ENCODE peak calls at places on chromosome 4, in nine cellular contexts. One of them, this sample, is unnamed.

GRCh38 chr4:532588-533317 is 33.7 kb downstream of the PIGG start:
- DNase-seq in T-helper 17 cell: no peak
- DNase-seq in PC-9: no peak
- DNase-seq in activated naive CD4-positive, alpha-beta T cell treated with anti-CD3 and anti-CD28 coated beads, Interleukin-2, amount 50 U/mL, for 16 hours: no peak
- DNase-seq in AG08396: peak
- DNase-seq in smooth muscle cell of the brain vasculature: no peak
- DNase-seq in uterus: no peak
- DNase-seq in stimulated activated CD4-positive, alpha-beta T cell treated with anti-CD3 and anti-CD28 coated beads, Interleukin-1b, Interleukin-23, amount 100 ng/mL, for 48 hours: peak
- DNase-seq in SK-N-DZ: peak
- DNase-seq in this sample: no peak

GRCh38 chr4:17866790-17867189 is 56.0 kb downstream of the NCAPG start:
- DNase-seq in T-helper 17 cell: no peak
- DNase-seq in SK-N-DZ: no peak
- DNase-seq in stimulated activated CD4-positive, alpha-beta T cell treated with anti-CD3 and anti-CD28 coated beads, Interleukin-1b, Interleukin-23, amount 100 ng/mL, for 48 hours: no peak
- DNase-seq in uterus: no peak
- DNase-seq in AG08396: no peak
- DNase-seq in activated naive CD4-positive, alpha-beta T cell treated with anti-CD3 and anti-CD28 coated beads, Interleukin-2, amount 50 U/mL, for 16 hours: no peak
- DNase-seq in PC-9: no peak
- DNase-seq in smooth muscle cell of the brain vasculature: no peak
- DNase-seq in this sample: no peak

GRCh38 chr4:113270520-113271319 is 221.3 kb downstream of the ANK2 start:
- DNase-seq in SK-N-DZ: no peak
- DNase-seq in smooth muscle cell of the brain vasculature: no peak
- DNase-seq in AG08396: no peak
- DNase-seq in activated naive CD4-positive, alpha-beta T cell treated with anti-CD3 and anti-CD28 coated beads, Interleukin-2, amount 50 U/mL, for 16 hours: no peak
- DNase-seq in PC-9: no peak
- DNase-seq in stimulated activated CD4-positive, alpha-beta T cell treated with anti-CD3 and anti-CD28 coated beads, Interleukin-1b, Interleukin-23, amount 100 ng/mL, for 48 hours: no peak
- DNase-seq in T-helper 17 cell: no peak
- DNase-seq in uterus: no peak
- DNase-seq in this sample: no peak

GRCh38 chr4:2313366-2313765 is 51.5 kb upstream of the MXD4 start:
- DNase-seq in activated naive CD4-positive, alpha-beta T cell treated with anti-CD3 and anti-CD28 coated beads, Interleukin-2, amount 50 U/mL, for 16 hours: no peak
- DNase-seq in SK-N-DZ: no peak
- DNase-seq in uterus: no peak
- DNase-seq in PC-9: no peak
- DNase-seq in smooth muscle cell of the brain vasculature: no peak
- DNase-seq in AG08396: no peak
- DNase-seq in stimulated activated CD4-positive, alpha-beta T cell treated with anti-CD3 and anti-CD28 coated beads, Interleukin-1b, Interleukin-23, amount 100 ng/mL, for 48 hours: no peak
- DNase-seq in T-helper 17 cell: no peak
- DNase-seq in this sample: no peak

GRCh38 chr4:187179086-187180070 is 455.7 kb upstream of the FAT1 start:
- DNase-seq in PC-9: no peak
- DNase-seq in activated naive CD4-positive, alpha-beta T cell treated with anti-CD3 and anti-CD28 coated beads, Interleukin-2, amount 50 U/mL, for 16 hours: no peak
- DNase-seq in uterus: no peak
- DNase-seq in stimulated activated CD4-positive, alpha-beta T cell treated with anti-CD3 and anti-CD28 coated beads, Interleukin-1b, Interleukin-23, amount 100 ng/mL, for 48 hours: no peak
- DNase-seq in SK-N-DZ: no peak
- DNase-seq in smooth muscle cell of the brain vasculature: no peak
- DNase-seq in AG08396: no peak
- DNase-seq in T-helper 17 cell: no peak
- DNase-seq in this sample: no peak

GRCh38 chr4:8201341-8201781 is 2.3 kb downstream of the SH3TC1 start:
- DNase-seq in stimulated activated CD4-positive, alpha-beta T cell treated with anti-CD3 and anti-CD28 coated beads, Interleukin-1b, Interleukin-23, amount 100 ng/mL, for 48 hours: peak
- DNase-seq in AG08396: no peak
- DNase-seq in SK-N-DZ: no peak
- DNase-seq in activated naive CD4-positive, alpha-beta T cell treated with anti-CD3 and anti-CD28 coated beads, Interleukin-2, amount 50 U/mL, for 16 hours: peak
- DNase-seq in PC-9: no peak
- DNase-seq in uterus: no peak
- DNase-seq in T-helper 17 cell: no peak
- DNase-seq in smooth muscle cell of the brain vasculature: no peak
- DNase-seq in this sample: no peak

GRCh38 chr4:11724731-11725130 is 296.0 kb upstream of the HS3ST1 start:
- DNase-seq in T-helper 17 cell: no peak
- DNase-seq in PC-9: peak
- DNase-seq in stimulated activated CD4-positive, alpha-beta T cell treated with anti-CD3 and anti-CD28 coated beads, Interleukin-1b, Interleukin-23, amount 100 ng/mL, for 48 hours: no peak
- DNase-seq in activated naive CD4-positive, alpha-beta T cell treated with anti-CD3 and anti-CD28 coated beads, Interleukin-2, amount 50 U/mL, for 16 hours: no peak
- DNase-seq in SK-N-DZ: no peak
- DNase-seq in smooth muscle cell of the brain vasculature: no peak
- DNase-seq in AG08396: no peak
- DNase-seq in uterus: no peak
- DNase-seq in this sample: no peak

GRCh38 chr4:182917182-182918043 is at the start of gene DCTD:
- DNase-seq in SK-N-DZ: peak
- DNase-seq in activated naive CD4-positive, alpha-beta T cell treated with anti-CD3 and anti-CD28 coated beads, Interleukin-2, amount 50 U/mL, for 16 hours: peak
- DNase-seq in smooth muscle cell of the brain vasculature: no peak
- DNase-seq in T-helper 17 cell: peak
- DNase-seq in PC-9: no peak
- DNase-seq in stimulated activated CD4-positive, alpha-beta T cell treated with anti-CD3 and anti-CD28 coated beads, Interleukin-1b, Interleukin-23, amount 100 ng/mL, for 48 hours: peak
- DNase-seq in AG08396: peak
- DNase-seq in uterus: peak
- DNase-seq in this sample: peak

GRCh38 chr4:183875251-183875825 is 29.8 kb upstream of the STOX2 start:
- DNase-seq in SK-N-DZ: no peak
- DNase-seq in stimulated activated CD4-positive, alpha-beta T cell treated with anti-CD3 and anti-CD28 coated beads, Interleukin-1b, Interleukin-23, amount 100 ng/mL, for 48 hours: no peak
- DNase-seq in uterus: no peak
- DNase-seq in activated naive CD4-positive, alpha-beta T cell treated with anti-CD3 and anti-CD28 coated beads, Interleukin-2, amount 50 U/mL, for 16 hours: no peak
- DNase-seq in smooth muscle cell of the brain vasculature: no peak
- DNase-seq in T-helper 17 cell: no peak
- DNase-seq in PC-9: no peak
- DNase-seq in AG08396: no peak
- DNase-seq in this sample: no peak

GRCh38 chr4:116361782-116362181 is 723.6 kb downstream of the TRAM1L1 start:
- DNase-seq in AG08396: no peak
- DNase-seq in PC-9: no peak
- DNase-seq in smooth muscle cell of the brain vasculature: no peak
- DNase-seq in stimulated activated CD4-positive, alpha-beta T cell treated with anti-CD3 and anti-CD28 coated beads, Interleukin-1b, Interleukin-23, amount 100 ng/mL, for 48 hours: no peak
- DNase-seq in SK-N-DZ: peak
- DNase-seq in T-helper 17 cell: no peak
- DNase-seq in uterus: no peak
- DNase-seq in activated naive CD4-positive, alpha-beta T cell treated with anti-CD3 and anti-CD28 coated beads, Interleukin-2, amount 50 U/mL, for 16 hours: no peak
- DNase-seq in this sample: no peak

GRCh38 chr4:154073107-154073817 is 284.4 kb upstream of the SFRP2 start:
- DNase-seq in uterus: no peak
- DNase-seq in SK-N-DZ: no peak
- DNase-seq in activated naive CD4-positive, alpha-beta T cell treated with anti-CD3 and anti-CD28 coated beads, Interleukin-2, amount 50 U/mL, for 16 hours: peak
- DNase-seq in PC-9: no peak
- DNase-seq in stimulated activated CD4-positive, alpha-beta T cell treated with anti-CD3 and anti-CD28 coated beads, Interleukin-1b, Interleukin-23, amount 100 ng/mL, for 48 hours: peak
- DNase-seq in smooth muscle cell of the brain vasculature: no peak
- DNase-seq in AG08396: no peak
- DNase-seq in T-helper 17 cell: no peak
- DNase-seq in this sample: no peak

GRCh38 chr4:35503435-35503834 is 740.9 kb downstream of the ARAP2 start:
- DNase-seq in stimulated activated CD4-positive, alpha-beta T cell treated with anti-CD3 and anti-CD28 coated beads, Interleukin-1b, Interleukin-23, amount 100 ng/mL, for 48 hours: no peak
- DNase-seq in T-helper 17 cell: no peak
- DNase-seq in PC-9: no peak
- DNase-seq in activated naive CD4-positive, alpha-beta T cell treated with anti-CD3 and anti-CD28 coated beads, Interleukin-2, amount 50 U/mL, for 16 hours: no peak
- DNase-seq in AG08396: no peak
- DNase-seq in SK-N-DZ: peak
- DNase-seq in uterus: no peak
- DNase-seq in smooth muscle cell of the brain vasculature: no peak
- DNase-seq in this sample: no peak

GRCh38 chr4:623914-624626 is 1.3 kb upstream of the PDE6B start:
- DNase-seq in PC-9: no peak
- DNase-seq in activated naive CD4-positive, alpha-beta T cell treated with anti-CD3 and anti-CD28 coated beads, Interleukin-2, amount 50 U/mL, for 16 hours: no peak
- DNase-seq in T-helper 17 cell: no peak
- DNase-seq in SK-N-DZ: no peak
- DNase-seq in AG08396: no peak
- DNase-seq in uterus: no peak
- DNase-seq in smooth muscle cell of the brain vasculature: no peak
- DNase-seq in stimulated activated CD4-positive, alpha-beta T cell treated with anti-CD3 and anti-CD28 coated beads, Interleukin-1b, Interleukin-23, amount 100 ng/mL, for 48 hours: no peak
- DNase-seq in this sample: no peak

GRCh38 chr4:138845051-138845450 is 170.5 kb upstream of the NOCT start:
- DNase-seq in PC-9: no peak
- DNase-seq in AG08396: no peak
- DNase-seq in SK-N-DZ: no peak
- DNase-seq in uterus: no peak
- DNase-seq in T-helper 17 cell: no peak
- DNase-seq in stimulated activated CD4-positive, alpha-beta T cell treated with anti-CD3 and anti-CD28 coated beads, Interleukin-1b, Interleukin-23, amount 100 ng/mL, for 48 hours: no peak
- DNase-seq in activated naive CD4-positive, alpha-beta T cell treated with anti-CD3 and anti-CD28 coated beads, Interleukin-2, amount 50 U/mL, for 16 hours: no peak
- DNase-seq in smooth muscle cell of the brain vasculature: no peak
- DNase-seq in this sample: no peak

GRCh38 chr4:622996-623913 is 2.1 kb upstream of the PDE6B start:
- DNase-seq in AG08396: no peak
- DNase-seq in T-helper 17 cell: no peak
- DNase-seq in uterus: no peak
- DNase-seq in smooth muscle cell of the brain vasculature: no peak
- DNase-seq in activated naive CD4-positive, alpha-beta T cell treated with anti-CD3 and anti-CD28 coated beads, Interleukin-2, amount 50 U/mL, for 16 hours: no peak
- DNase-seq in stimulated activated CD4-positive, alpha-beta T cell treated with anti-CD3 and anti-CD28 coated beads, Interleukin-1b, Interleukin-23, amount 100 ng/mL, for 48 hours: no peak
- DNase-seq in SK-N-DZ: no peak
- DNase-seq in PC-9: no peak
- DNase-seq in this sample: no peak

GRCh38 chr4:120078216-120078615 is 11.6 kb upstream of the MAD2L1 start:
- DNase-seq in PC-9: no peak
- DNase-seq in smooth muscle cell of the brain vasculature: no peak
- DNase-seq in AG08396: no peak
- DNase-seq in stimulated activated CD4-positive, alpha-beta T cell treated with anti-CD3 and anti-CD28 coated beads, Interleukin-1b, Interleukin-23, amount 100 ng/mL, for 48 hours: no peak
- DNase-seq in SK-N-DZ: no peak
- DNase-seq in uterus: no peak
- DNase-seq in activated naive CD4-positive, alpha-beta T cell treated with anti-CD3 and anti-CD28 coated beads, Interleukin-2, amount 50 U/mL, for 16 hours: no peak
- DNase-seq in T-helper 17 cell: no peak
- DNase-seq in this sample: no peak

GRCh38 chr4:173525118-173526033 is 4.7 kb downstream of the HAND2 start:
- DNase-seq in AG08396: no peak
- DNase-seq in SK-N-DZ: peak
- DNase-seq in smooth muscle cell of the brain vasculature: no peak
- DNase-seq in PC-9: no peak
- DNase-seq in T-helper 17 cell: no peak
- DNase-seq in uterus: peak
- DNase-seq in activated naive CD4-positive, alpha-beta T cell treated with anti-CD3 and anti-CD28 coated beads, Interleukin-2, amount 50 U/mL, for 16 hours: no peak
- DNase-seq in stimulated activated CD4-positive, alpha-beta T cell treated with anti-CD3 and anti-CD28 coated beads, Interleukin-1b, Interleukin-23, amount 100 ng/mL, for 48 hours: no peak
- DNase-seq in this sample: no peak

GRCh38 chr4:17469931-17470674 is 41.8 kb downstream of the QDPR start:
- DNase-seq in SK-N-DZ: no peak
- DNase-seq in AG08396: no peak
- DNase-seq in uterus: no peak
- DNase-seq in PC-9: no peak
- DNase-seq in smooth muscle cell of the brain vasculature: no peak
- DNase-seq in stimulated activated CD4-positive, alpha-beta T cell treated with anti-CD3 and anti-CD28 coated beads, Interleukin-1b, Interleukin-23, amount 100 ng/mL, for 48 hours: no peak
- DNase-seq in T-helper 17 cell: no peak
- DNase-seq in activated naive CD4-positive, alpha-beta T cell treated with anti-CD3 and anti-CD28 coated beads, Interleukin-2, amount 50 U/mL, for 16 hours: no peak
- DNase-seq in this sample: no peak

GRCh38 chr4:56742080-56742871 is 61.2 kb upstream of the HOPX start:
- DNase-seq in AG08396: no peak
- DNase-seq in T-helper 17 cell: no peak
- DNase-seq in uterus: no peak
- DNase-seq in SK-N-DZ: no peak
- DNase-seq in activated naive CD4-positive, alpha-beta T cell treated with anti-CD3 and anti-CD28 coated beads, Interleukin-2, amount 50 U/mL, for 16 hours: no peak
- DNase-seq in PC-9: peak
- DNase-seq in smooth muscle cell of the brain vasculature: no peak
- DNase-seq in stimulated activated CD4-positive, alpha-beta T cell treated with anti-CD3 and anti-CD28 coated beads, Interleukin-1b, Interleukin-23, amount 100 ng/mL, for 48 hours: no peak
- DNase-seq in this sample: no peak

GRCh38 chr4:118773082-118773792 is 62.7 kb downstream of the SEC24D start:
- DNase-seq in stimulated activated CD4-positive, alpha-beta T cell treated with anti-CD3 and anti-CD28 coated beads, Interleukin-1b, Interleukin-23, amount 100 ng/mL, for 48 hours: no peak
- DNase-seq in smooth muscle cell of the brain vasculature: no peak
- DNase-seq in T-helper 17 cell: no peak
- DNase-seq in PC-9: no peak
- DNase-seq in SK-N-DZ: no peak
- DNase-seq in AG08396: no peak
- DNase-seq in activated naive CD4-positive, alpha-beta T cell treated with anti-CD3 and anti-CD28 coated beads, Interleukin-2, amount 50 U/mL, for 16 hours: no peak
- DNase-seq in uterus: no peak
- DNase-seq in this sample: no peak

GRCh38 chr4:128871948-128872347 is 62.4 kb downstream of the JADE1 start:
- DNase-seq in smooth muscle cell of the brain vasculature: no peak
- DNase-seq in SK-N-DZ: no peak
- DNase-seq in uterus: no peak
- DNase-seq in activated naive CD4-positive, alpha-beta T cell treated with anti-CD3 and anti-CD28 coated beads, Interleukin-2, amount 50 U/mL, for 16 hours: no peak
- DNase-seq in T-helper 17 cell: no peak
- DNase-seq in PC-9: no peak
- DNase-seq in AG08396: peak
- DNase-seq in stimulated activated CD4-positive, alpha-beta T cell treated with anti-CD3 and anti-CD28 coated beads, Interleukin-1b, Interleukin-23, amount 100 ng/mL, for 48 hours: no peak
- DNase-seq in this sample: no peak

GRCh38 chr4:153520871-153521329 is 54.7 kb downstream of the TMEM131L start:
- DNase-seq in stimulated activated CD4-positive, alpha-beta T cell treated with anti-CD3 and anti-CD28 coated beads, Interleukin-1b, Interleukin-23, amount 100 ng/mL, for 48 hours: no peak
- DNase-seq in uterus: no peak
- DNase-seq in PC-9: no peak
- DNase-seq in smooth muscle cell of the brain vasculature: no peak
- DNase-seq in activated naive CD4-positive, alpha-beta T cell treated with anti-CD3 and anti-CD28 coated beads, Interleukin-2, amount 50 U/mL, for 16 hours: no peak
- DNase-seq in T-helper 17 cell: no peak
- DNase-seq in SK-N-DZ: no peak
- DNase-seq in AG08396: no peak
- DNase-seq in this sample: no peak

GRCh38 chr4:188329526-188329925 is 190.3 kb downstream of the TRIML1 start:
- DNase-seq in activated naive CD4-positive, alpha-beta T cell treated with anti-CD3 and anti-CD28 coated beads, Interleukin-2, amount 50 U/mL, for 16 hours: no peak
- DNase-seq in SK-N-DZ: no peak
- DNase-seq in PC-9: no peak
- DNase-seq in AG08396: no peak
- DNase-seq in smooth muscle cell of the brain vasculature: no peak
- DNase-seq in uterus: no peak
- DNase-seq in stimulated activated CD4-positive, alpha-beta T cell treated with anti-CD3 and anti-CD28 coated beads, Interleukin-1b, Interleukin-23, amount 100 ng/mL, for 48 hours: no peak
- DNase-seq in T-helper 17 cell: no peak
- DNase-seq in this sample: no peak

GRCh38 chr4:37000281-37000680 is 244.3 kb upstream of the NWD2 start:
- DNase-seq in AG08396: no peak
- DNase-seq in PC-9: no peak
- DNase-seq in smooth muscle cell of the brain vasculature: no peak
- DNase-seq in stimulated activated CD4-positive, alpha-beta T cell treated with anti-CD3 and anti-CD28 coated beads, Interleukin-1b, Interleukin-23, amount 100 ng/mL, for 48 hours: no peak
- DNase-seq in activated naive CD4-positive, alpha-beta T cell treated with anti-CD3 and anti-CD28 coated beads, Interleukin-2, amount 50 U/mL, for 16 hours: no peak
- DNase-seq in uterus: no peak
- DNase-seq in SK-N-DZ: no peak
- DNase-seq in T-helper 17 cell: no peak
- DNase-seq in this sample: no peak

GRCh38 chr4:133148690-133149363 is at the start of gene PCDH10:
- DNase-seq in SK-N-DZ: peak
- DNase-seq in AG08396: peak
- DNase-seq in uterus: peak
- DNase-seq in stimulated activated CD4-positive, alpha-beta T cell treated with anti-CD3 and anti-CD28 coated beads, Interleukin-1b, Interleukin-23, amount 100 ng/mL, for 48 hours: peak
- DNase-seq in PC-9: no peak
- DNase-seq in smooth muscle cell of the brain vasculature: peak
- DNase-seq in activated naive CD4-positive, alpha-beta T cell treated with anti-CD3 and anti-CD28 coated beads, Interleukin-2, amount 50 U/mL, for 16 hours: no peak
- DNase-seq in T-helper 17 cell: no peak
- DNase-seq in this sample: peak

GRCh38 chr4:15336410-15337184 is 91.2 kb upstream of the C1QTNF7 start:
- DNase-seq in smooth muscle cell of the brain vasculature: peak
- DNase-seq in SK-N-DZ: no peak
- DNase-seq in uterus: no peak
- DNase-seq in AG08396: peak
- DNase-seq in PC-9: no peak
- DNase-seq in activated naive CD4-positive, alpha-beta T cell treated with anti-CD3 and anti-CD28 coated beads, Interleukin-2, amount 50 U/mL, for 16 hours: no peak
- DNase-seq in T-helper 17 cell: no peak
- DNase-seq in stimulated activated CD4-positive, alpha-beta T cell treated with anti-CD3 and anti-CD28 coated beads, Interleukin-1b, Interleukin-23, amount 100 ng/mL, for 48 hours: no peak
- DNase-seq in this sample: no peak

GRCh38 chr4:78056265-78057129 is 626 bp upstream of the FRAS1 start:
- DNase-seq in PC-9: peak
- DNase-seq in smooth muscle cell of the brain vasculature: no peak
- DNase-seq in activated naive CD4-positive, alpha-beta T cell treated with anti-CD3 and anti-CD28 coated beads, Interleukin-2, amount 50 U/mL, for 16 hours: no peak
- DNase-seq in uterus: peak
- DNase-seq in stimulated activated CD4-positive, alpha-beta T cell treated with anti-CD3 and anti-CD28 coated beads, Interleukin-1b, Interleukin-23, amount 100 ng/mL, for 48 hours: peak
- DNase-seq in T-helper 17 cell: no peak
- DNase-seq in AG08396: peak
- DNase-seq in SK-N-DZ: peak
- DNase-seq in this sample: peak

GRCh38 chr4:15003441-15003890 is 1.2 kb downstream of the CPEB2 start:
- DNase-seq in AG08396: peak
- DNase-seq in smooth muscle cell of the brain vasculature: no peak
- DNase-seq in SK-N-DZ: peak
- DNase-seq in PC-9: no peak
- DNase-seq in T-helper 17 cell: no peak
- DNase-seq in activated naive CD4-positive, alpha-beta T cell treated with anti-CD3 and anti-CD28 coated beads, Interleukin-2, amount 50 U/mL, for 16 hours: peak
- DNase-seq in stimulated activated CD4-positive, alpha-beta T cell treated with anti-CD3 and anti-CD28 coated beads, Interleukin-1b, Interleukin-23, amount 100 ng/mL, for 48 hours: peak
- DNase-seq in uterus: peak
- DNase-seq in this sample: peak

GRCh38 chr4:52952540-52952939 is 90.4 kb downstream of the RASL11B start:
- DNase-seq in stimulated activated CD4-positive, alpha-beta T cell treated with anti-CD3 and anti-CD28 coated beads, Interleukin-1b, Interleukin-23, amount 100 ng/mL, for 48 hours: no peak
- DNase-seq in PC-9: no peak
- DNase-seq in activated naive CD4-positive, alpha-beta T cell treated with anti-CD3 and anti-CD28 coated beads, Interleukin-2, amount 50 U/mL, for 16 hours: no peak
- DNase-seq in uterus: no peak
- DNase-seq in smooth muscle cell of the brain vasculature: no peak
- DNase-seq in SK-N-DZ: peak
- DNase-seq in T-helper 17 cell: no peak
- DNase-seq in AG08396: no peak
- DNase-seq in this sample: no peak

GRCh38 chr4:26175016-26175786 is 145.6 kb upstream of the RBPJ start:
- DNase-seq in activated naive CD4-positive, alpha-beta T cell treated with anti-CD3 and anti-CD28 coated beads, Interleukin-2, amount 50 U/mL, for 16 hours: no peak
- DNase-seq in stimulated activated CD4-positive, alpha-beta T cell treated with anti-CD3 and anti-CD28 coated beads, Interleukin-1b, Interleukin-23, amount 100 ng/mL, for 48 hours: peak
- DNase-seq in PC-9: no peak
- DNase-seq in uterus: no peak
- DNase-seq in T-helper 17 cell: peak
- DNase-seq in smooth muscle cell of the brain vasculature: no peak
- DNase-seq in AG08396: no peak
- DNase-seq in SK-N-DZ: no peak
- DNase-seq in this sample: no peak

This sample was measured in frontal cortex.